ENCODE peak calls at places on chromosomes 2 and 18, in ten cellular contexts. One of them, this sample, is unnamed.

GRCh38 chr18:8721094-8721669 is 15.8 kb downstream of the MTCL1 start:
- DNase-seq in LoVo: no peak
- DNase-seq in foreskin keratinocyte: no peak
- DNase-seq in erythroblast: no peak
- DNase-seq in AG20443: no peak
- DNase-seq in AG08395: no peak
- DNase-seq in HEK293T: no peak
- DNase-seq in brain microvascular endothelial cell: no peak
- DNase-seq in NCI-H2081 treated with DMSO at 0.1 percent for 48 hours: no peak
- DNase-seq in fibroblast of lung: no peak
- DNase-seq in this sample: no peak

GRCh38 chr18:37529863-37530262 is 35.7 kb downstream of the CELF4 start:
- DNase-seq in erythroblast: no peak
- DNase-seq in LoVo: no peak
- DNase-seq in NCI-H2081 treated with DMSO at 0.1 percent for 48 hours: no peak
- DNase-seq in HEK293T: no peak
- DNase-seq in AG20443: no peak
- DNase-seq in brain microvascular endothelial cell: peak; percentile 1
- DNase-seq in fibroblast of lung: no peak
- DNase-seq in AG08395: no peak
- DNase-seq in foreskin keratinocyte: no peak
- DNase-seq in this sample: no peak

GRCh38 chr2:59993721-59994120 is 559.7 kb downstream of the BCL11A start:
- DNase-seq in AG20443: no peak
- DNase-seq in foreskin keratinocyte: no peak
- DNase-seq in brain microvascular endothelial cell: no peak
- DNase-seq in LoVo: no peak
- DNase-seq in erythroblast: no peak
- DNase-seq in AG08395: no peak
- DNase-seq in fibroblast of lung: no peak
- DNase-seq in NCI-H2081 treated with DMSO at 0.1 percent for 48 hours: no peak
- DNase-seq in HEK293T: no peak
- DNase-seq in this sample: no peak

GRCh38 chr2:50318147-50318546 is 713.8 kb downstream of the NRXN1 start:
- DNase-seq in LoVo: no peak
- DNase-seq in NCI-H2081 treated with DMSO at 0.1 percent for 48 hours: no peak
- DNase-seq in fibroblast of lung: no peak
- DNase-seq in AG08395: no peak
- DNase-seq in AG20443: no peak
- DNase-seq in HEK293T: no peak
- DNase-seq in erythroblast: no peak
- DNase-seq in foreskin keratinocyte: no peak
- DNase-seq in brain microvascular endothelial cell: no peak
- DNase-seq in this sample: no peak

GRCh38 chr2:240128608-240129144 is 7.4 kb downstream of the COPS9 start:
- DNase-seq in LoVo: no peak
- DNase-seq in brain microvascular endothelial cell: no peak
- DNase-seq in foreskin keratinocyte: no peak
- DNase-seq in erythroblast: no peak
- DNase-seq in HEK293T: no peak
- DNase-seq in AG08395: no peak
- DNase-seq in fibroblast of lung: no peak
- DNase-seq in AG20443: no peak
- DNase-seq in NCI-H2081 treated with DMSO at 0.1 percent for 48 hours: no peak
- DNase-seq in this sample: no peak

GRCh38 chr2:152467677-152468406 is 132.9 kb downstream of the FMNL2 start:
- DNase-seq in brain microvascular endothelial cell: no peak
- DNase-seq in erythroblast: no peak
- DNase-seq in LoVo: no peak
- DNase-seq in fibroblast of lung: no peak
- DNase-seq in HEK293T: no peak
- DNase-seq in NCI-H2081 treated with DMSO at 0.1 percent for 48 hours: no peak
- DNase-seq in AG20443: no peak
- DNase-seq in foreskin keratinocyte: no peak
- DNase-seq in AG08395: no peak
- DNase-seq in this sample: no peak

GRCh38 chr2:53460347-53460746 is 307.3 kb upstream of the CHAC2 start:
- DNase-seq in NCI-H2081 treated with DMSO at 0.1 percent for 48 hours: no peak
- DNase-seq in AG20443: no peak
- DNase-seq in foreskin keratinocyte: no peak
- DNase-seq in erythroblast: peak; percentile 4
- DNase-seq in AG08395: no peak
- DNase-seq in fibroblast of lung: no peak
- DNase-seq in HEK293T: no peak
- DNase-seq in LoVo: peak; percentile 6
- DNase-seq in brain microvascular endothelial cell: no peak
- DNase-seq in this sample: no peak

GRCh38 chr2:223959688-223960087 is 2.4 kb downstream of the MRPL44 start:
- DNase-seq in foreskin keratinocyte: no peak
- DNase-seq in brain microvascular endothelial cell: no peak
- DNase-seq in fibroblast of lung: peak; percentile 28
- DNase-seq in LoVo: no peak
- DNase-seq in NCI-H2081 treated with DMSO at 0.1 percent for 48 hours: no peak
- DNase-seq in erythroblast: no peak
- DNase-seq in AG08395: peak; percentile 43
- DNase-seq in HEK293T: no peak
- DNase-seq in AG20443: peak; percentile 44
- DNase-seq in this sample: no peak

GRCh38 chr2:21924640-21925285 is 801.0 kb downstream of the TDRD15 start:
- DNase-seq in AG20443: no peak
- DNase-seq in foreskin keratinocyte: no peak
- DNase-seq in brain microvascular endothelial cell: no peak
- DNase-seq in fibroblast of lung: no peak
- DNase-seq in LoVo: no peak
- DNase-seq in HEK293T: no peak
- DNase-seq in erythroblast: no peak
- DNase-seq in AG08395: no peak
- DNase-seq in NCI-H2081 treated with DMSO at 0.1 percent for 48 hours: no peak
- DNase-seq in this sample: no peak

GRCh38 chr18:42107287-42108045 is 152.4 kb downstream of the PIK3C3 start:
- DNase-seq in brain microvascular endothelial cell: no peak
- DNase-seq in HEK293T: no peak
- DNase-seq in erythroblast: no peak
- DNase-seq in AG08395: no peak
- DNase-seq in LoVo: no peak
- DNase-seq in foreskin keratinocyte: no peak
- DNase-seq in fibroblast of lung: no peak
- DNase-seq in NCI-H2081 treated with DMSO at 0.1 percent for 48 hours: no peak
- DNase-seq in AG20443: no peak
- DNase-seq in this sample: no peak

GRCh38 chr2:20186078-20186854 is 38.7 kb downstream of the SDC1 start:
- DNase-seq in erythroblast: peak; percentile 70
- DNase-seq in LoVo: no peak
- DNase-seq in foreskin keratinocyte: no peak
- DNase-seq in brain microvascular endothelial cell: peak; percentile 69
- DNase-seq in fibroblast of lung: no peak
- DNase-seq in AG20443: no peak
- DNase-seq in NCI-H2081 treated with DMSO at 0.1 percent for 48 hours: no peak
- DNase-seq in HEK293T: no peak
- DNase-seq in AG08395: peak; percentile 33
- DNase-seq in this sample: no peak

GRCh38 chr2:216596234-216596985 is 36.8 kb upstream of the IGFBP2 start:
- DNase-seq in LoVo: no peak
- DNase-seq in fibroblast of lung: peak; percentile 84
- DNase-seq in HEK293T: no peak
- DNase-seq in brain microvascular endothelial cell: peak; percentile 66
- DNase-seq in AG20443: peak; percentile 69
- DNase-seq in erythroblast: no peak
- DNase-seq in foreskin keratinocyte: no peak
- DNase-seq in NCI-H2081 treated with DMSO at 0.1 percent for 48 hours: peak; percentile 65
- DNase-seq in AG08395: peak; percentile 80
- DNase-seq in this sample: peak; percentile 50

GRCh38 chr2:140307532-140307931 is 1527.3 kb upstream of the NXPH2 start:
- DNase-seq in AG08395: no peak
- DNase-seq in erythroblast: no peak
- DNase-seq in brain microvascular endothelial cell: no peak
- DNase-seq in NCI-H2081 treated with DMSO at 0.1 percent for 48 hours: no peak
- DNase-seq in LoVo: no peak
- DNase-seq in AG20443: no peak
- DNase-seq in foreskin keratinocyte: no peak
- DNase-seq in fibroblast of lung: no peak
- DNase-seq in HEK293T: no peak
- DNase-seq in this sample: no peak

GRCh38 chr2:121771976-121772742 is 16.7 kb downstream of the TSN start:
- DNase-seq in brain microvascular endothelial cell: no peak
- DNase-seq in HEK293T: no peak
- DNase-seq in NCI-H2081 treated with DMSO at 0.1 percent for 48 hours: no peak
- DNase-seq in AG08395: no peak
- DNase-seq in AG20443: peak; percentile 26
- DNase-seq in erythroblast: no peak
- DNase-seq in fibroblast of lung: peak; percentile 22
- DNase-seq in LoVo: no peak
- DNase-seq in foreskin keratinocyte: no peak
- DNase-seq in this sample: no peak

GRCh38 chr2:114160263-114161001 is 270.5 kb downstream of the ACTR3 start:
- DNase-seq in HEK293T: no peak
- DNase-seq in LoVo: no peak
- DNase-seq in AG20443: no peak
- DNase-seq in NCI-H2081 treated with DMSO at 0.1 percent for 48 hours: no peak
- DNase-seq in fibroblast of lung: no peak
- DNase-seq in foreskin keratinocyte: no peak
- DNase-seq in erythroblast: no peak
- DNase-seq in AG08395: no peak
- DNase-seq in brain microvascular endothelial cell: no peak
- DNase-seq in this sample: no peak

GRCh38 chr18:9565407-9565806 is 49.0 kb downstream of the PPP4R1 start:
- DNase-seq in NCI-H2081 treated with DMSO at 0.1 percent for 48 hours: no peak
- DNase-seq in AG20443: no peak
- DNase-seq in fibroblast of lung: no peak
- DNase-seq in erythroblast: no peak
- DNase-seq in foreskin keratinocyte: no peak
- DNase-seq in brain microvascular endothelial cell: no peak
- DNase-seq in AG08395: no peak
- DNase-seq in LoVo: no peak
- DNase-seq in HEK293T: no peak
- DNase-seq in this sample: no peak

GRCh38 chr18:32315881-32316280 is 126.0 kb downstream of the MEP1B start:
- DNase-seq in brain microvascular endothelial cell: peak; percentile 54
- DNase-seq in LoVo: no peak
- DNase-seq in HEK293T: no peak
- DNase-seq in NCI-H2081 treated with DMSO at 0.1 percent for 48 hours: no peak
- DNase-seq in erythroblast: no peak
- DNase-seq in AG08395: no peak
- DNase-seq in AG20443: no peak
- DNase-seq in foreskin keratinocyte: no peak
- DNase-seq in fibroblast of lung: peak; percentile 26
- DNase-seq in this sample: no peak

GRCh38 chr18:56984731-56985130 is 162.2 kb upstream of the BOD1L2 start:
- DNase-seq in NCI-H2081 treated with DMSO at 0.1 percent for 48 hours: no peak
- DNase-seq in LoVo: no peak
- DNase-seq in foreskin keratinocyte: no peak
- DNase-seq in HEK293T: no peak
- DNase-seq in fibroblast of lung: no peak
- DNase-seq in AG20443: no peak
- DNase-seq in AG08395: no peak
- DNase-seq in brain microvascular endothelial cell: no peak
- DNase-seq in erythroblast: no peak
- DNase-seq in this sample: no peak

GRCh38 chr2:119333360-119333759 is 33.3 kb downstream of the C2orf76 start:
- DNase-seq in brain microvascular endothelial cell: no peak
- DNase-seq in HEK293T: no peak
- DNase-seq in fibroblast of lung: peak; percentile 6
- DNase-seq in AG08395: no peak
- DNase-seq in foreskin keratinocyte: no peak
- DNase-seq in LoVo: no peak
- DNase-seq in NCI-H2081 treated with DMSO at 0.1 percent for 48 hours: no peak
- DNase-seq in erythroblast: no peak
- DNase-seq in AG20443: no peak
- DNase-seq in this sample: no peak

GRCh38 chr2:67437132-67437531 is 40.0 kb downstream of the ETAA1 start:
- DNase-seq in AG20443: no peak
- DNase-seq in fibroblast of lung: no peak
- DNase-seq in LoVo: no peak
- DNase-seq in HEK293T: no peak
- DNase-seq in AG08395: no peak
- DNase-seq in erythroblast: no peak
- DNase-seq in foreskin keratinocyte: peak; percentile 52
- DNase-seq in NCI-H2081 treated with DMSO at 0.1 percent for 48 hours: no peak
- DNase-seq in brain microvascular endothelial cell: no peak
- DNase-seq in this sample: no peak

GRCh38 chr18:60047556-60047955 is 147.8 kb downstream of the PMAIP1 start:
- DNase-seq in HEK293T: no peak
- DNase-seq in AG08395: peak; percentile 20
- DNase-seq in foreskin keratinocyte: no peak
- DNase-seq in NCI-H2081 treated with DMSO at 0.1 percent for 48 hours: no peak
- DNase-seq in brain microvascular endothelial cell: no peak
- DNase-seq in LoVo: no peak
- DNase-seq in AG20443: no peak
- DNase-seq in fibroblast of lung: no peak
- DNase-seq in erythroblast: no peak
- DNase-seq in this sample: no peak

GRCh38 chr2:43112155-43112554 is 114.3 kb downstream of the ZFP36L2 start:
- DNase-seq in HEK293T: no peak
- DNase-seq in AG20443: peak; percentile 3
- DNase-seq in erythroblast: no peak
- DNase-seq in NCI-H2081 treated with DMSO at 0.1 percent for 48 hours: no peak
- DNase-seq in foreskin keratinocyte: no peak
- DNase-seq in LoVo: no peak
- DNase-seq in AG08395: no peak
- DNase-seq in fibroblast of lung: no peak
- DNase-seq in brain microvascular endothelial cell: no peak
- DNase-seq in this sample: no peak

GRCh38 chr2:211055438-211055837 is 499.0 kb downstream of the CPS1 start:
- DNase-seq in LoVo: peak; percentile 13
- DNase-seq in fibroblast of lung: no peak
- DNase-seq in erythroblast: no peak
- DNase-seq in AG20443: no peak
- DNase-seq in NCI-H2081 treated with DMSO at 0.1 percent for 48 hours: no peak
- DNase-seq in AG08395: no peak
- DNase-seq in HEK293T: peak; percentile 9
- DNase-seq in foreskin keratinocyte: no peak
- DNase-seq in brain microvascular endothelial cell: no peak
- DNase-seq in this sample: no peak

GRCh38 chr2:1563084-1563857 is 150.0 kb downstream of the TPO start:
- DNase-seq in fibroblast of lung: no peak
- DNase-seq in AG08395: no peak
- DNase-seq in erythroblast: no peak
- DNase-seq in AG20443: no peak
- DNase-seq in LoVo: no peak
- DNase-seq in NCI-H2081 treated with DMSO at 0.1 percent for 48 hours: no peak
- DNase-seq in foreskin keratinocyte: no peak
- DNase-seq in brain microvascular endothelial cell: no peak
- DNase-seq in HEK293T: no peak
- DNase-seq in this sample: no peak

GRCh38 chr2:95526360-95527341 is 42.1 kb upstream of the TRIM43B start:
- DNase-seq in NCI-H2081 treated with DMSO at 0.1 percent for 48 hours: no peak
- DNase-seq in AG08395: peak; percentile 64
- DNase-seq in AG20443: peak; percentile 82
- DNase-seq in HEK293T: no peak
- DNase-seq in foreskin keratinocyte: peak; percentile 53
- DNase-seq in LoVo: peak; percentile 60
- DNase-seq in brain microvascular endothelial cell: peak; percentile 63
- DNase-seq in fibroblast of lung: peak; percentile 75
- DNase-seq in erythroblast: peak; percentile 50
- DNase-seq in this sample: peak; percentile 80

GRCh38 chr2:161312996-161313395 is 4.8 kb downstream of the PSMD14 start:
- DNase-seq in NCI-H2081 treated with DMSO at 0.1 percent for 48 hours: no peak
- DNase-seq in AG08395: peak; percentile 6
- DNase-seq in foreskin keratinocyte: no peak
- DNase-seq in brain microvascular endothelial cell: no peak
- DNase-seq in AG20443: no peak
- DNase-seq in fibroblast of lung: no peak
- DNase-seq in LoVo: no peak
- DNase-seq in erythroblast: peak; percentile 3
- DNase-seq in HEK293T: no peak
- DNase-seq in this sample: no peak

GRCh38 chr18:61840324-61840723 is 52.5 kb downstream of the RNF152 start:
- DNase-seq in AG08395: no peak
- DNase-seq in fibroblast of lung: no peak
- DNase-seq in brain microvascular endothelial cell: no peak
- DNase-seq in HEK293T: no peak
- DNase-seq in erythroblast: no peak
- DNase-seq in NCI-H2081 treated with DMSO at 0.1 percent for 48 hours: no peak
- DNase-seq in AG20443: no peak
- DNase-seq in LoVo: no peak
- DNase-seq in foreskin keratinocyte: no peak
- DNase-seq in this sample: no peak

GRCh38 chr18:68440433-68440832 is 274.5 kb downstream of the TMX3 start:
- DNase-seq in AG20443: no peak
- DNase-seq in LoVo: no peak
- DNase-seq in NCI-H2081 treated with DMSO at 0.1 percent for 48 hours: no peak
- DNase-seq in HEK293T: no peak
- DNase-seq in brain microvascular endothelial cell: no peak
- DNase-seq in foreskin keratinocyte: no peak
- DNase-seq in erythroblast: no peak
- DNase-seq in fibroblast of lung: no peak
- DNase-seq in AG08395: no peak
- DNase-seq in this sample: no peak